ENCODE peak calls at places on chromosome 12, in ten cellular contexts. T, Z, H, I, B, X, Y, M, D and Q are unnamed samples. For H3K9me3, the result is how much of the 10 kb centered on the place peaks cover.

GRCh38 chr12:68568878-68569569 is 41.7 kb upstream of the RAP1B start:
- DNase-seq in H (no peak), M (no peak), I (no peak), T (peak), Z (no peak), B (no peak), Y (no peak), X (no peak), D (no peak), Q (no peak)

GRCh38 chr12:92597997-92598396 is 104.8 kb upstream of the PLEKHG7 start:
- DNase-seq in D (no peak), X (peak), T (no peak), Z (no peak), Y (no peak), H (no peak), M (no peak), I (no peak), B (no peak), Q (no peak)

GRCh38 chr12:130775953-130776856 is 60.1 kb upstream of the RIMBP2 start:
- DNase-seq in M (peak), T (peak), H (peak), I (peak), D (peak), Z (peak), B (peak), Y (peak), X (peak), Q (peak)

GRCh38 chr12:45089417-45089816 is 38.5 kb upstream of the DBX2 start:
- DNase-seq in H (no peak), X (no peak), T (no peak), I (no peak), B (no peak), M (no peak), Z (peak), D (no peak), Y (no peak), Q (no peak)

GRCh38 chr12:114229150-114229549 is 176.8 kb downstream of the TBX5 start:
- DNase-seq in B (no peak), Y (no peak), D (no peak), X (no peak), M (no peak), Z (no peak), H (no peak), I (no peak), T (no peak), Q (no peak)

GRCh38 chr12:12079291-12079690 is 8.6 kb downstream of the BCL2L14 start:
- DNase-seq in B (no peak), Z (no peak), X (peak), Y (no peak), M (no peak), H (no peak), T (no peak), I (no peak), D (no peak), Q (no peak)

GRCh38 chr12:45732936-45733335 is 3.4 kb downstream of the ARID2 start:
- DNase-seq in M (no peak), B (no peak), D (no peak), T (no peak), Z (no peak), Y (no peak), H (no peak), X (peak), I (no peak), Q (no peak)

GRCh38 chr12:52614381-52615207 is 3.8 kb downstream of the KRT73 start:
- DNase-seq in T (no peak), H (no peak), D (no peak), M (no peak), I (no peak), B (no peak), Z (no peak), X (no peak), Y (no peak), Q (no peak)

GRCh38 chr12:124463341-124463861 is 104.0 kb downstream of the NCOR2 start:
- DNase-seq in B (no peak), Y (no peak), X (no peak), Z (peak), T (no peak), I (no peak), D (no peak), H (peak), M (no peak), Q (peak)

GRCh38 chr12:58034712-58035111 is 93.3 kb downstream of the ATP23 start:
- DNase-seq in T (no peak), Y (no peak), Z (no peak), X (no peak), D (no peak), I (no peak), M (no peak), B (no peak), H (no peak), Q (no peak)

GRCh38 chr12:11553871-11554533 is 95.5 kb upstream of the ETV6 start:
- DNase-seq in H (no peak), M (peak), Y (peak), I (no peak), X (peak), B (peak), D (no peak), T (peak), Z (peak), Q (peak)

GRCh38 chr12:113762155-113762848 is 203.8 kb downstream of the RBM19 start:
- DNase-seq in T (no peak), M (no peak), I (no peak), X (no peak), H (no peak), B (no peak), D (no peak), Y (no peak), Z (peak), Q (no peak)

GRCh38 chr12:11581179-11581755 is 68.2 kb upstream of the ETV6 start:
- DNase-seq in D (peak), Y (peak), M (peak), Z (peak), B (peak), H (no peak), X (peak), I (peak), T (peak), Q (peak)

GRCh38 chr12:68065163-68065562 is 75.9 kb downstream of the IFNG-AS1 start:
- DNase-seq in X (no peak), I (no peak), Z (no peak), M (no peak), D (no peak), T (no peak), H (no peak), B (no peak), Y (no peak), Q (no peak)

GRCh38 chr12:27319848-27320247 is 12.8 kb upstream of the BMAL2 start:
- DNase-seq in H (no peak), M (no peak), T (no peak), X (peak), Y (no peak), D (no peak), Z (no peak), I (no peak), B (no peak), Q (no peak)

GRCh38 chr12:63894132-63894531 is 49.6 kb downstream of the SRGAP1 start:
- DNase-seq in H (no peak), I (no peak), Z (no peak), T (no peak), M (no peak), Y (no peak), X (no peak), D (no peak), B (no peak), Q (no peak)

GRCh38 chr12:27952510-27952909 is 20.0 kb downstream of the PTHLH start:
- DNase-seq in D (no peak), Y (no peak), B (no peak), Z (no peak), M (no peak), T (no peak), X (no peak), H (no peak), I (no peak), Q (no peak)

GRCh38 chr12:22505826-22506225 is 38.5 kb downstream of the C2CD5 start:
- DNase-seq in D (no peak), X (no peak), M (no peak), I (no peak), B (no peak), Z (no peak), Y (no peak), H (no peak), T (no peak), Q (no peak)

GRCh38 chr12:105228494-105228893 is 7.5 kb downstream of the APPL2 start:
- DNase-seq in H (no peak), B (no peak), X (peak), D (no peak), Z (no peak), T (no peak), M (no peak), I (no peak), Y (no peak), Q (no peak)

GRCh38 chr12:112843272-112843671 is 51.7 kb downstream of the RPH3A start:
- DNase-seq in X (no peak), B (no peak), Z (peak), Y (no peak), M (no peak), I (no peak), D (no peak), T (no peak), H (no peak), Q (no peak)

GRCh38 chr12:94488449-94488848 is 28.8 kb upstream of the CEP83 start:
- DNase-seq in B (no peak), M (no peak), T (no peak), Y (no peak), Z (no peak), D (no peak), H (no peak), I (no peak), X (no peak), Q (no peak)

GRCh38 chr12:12723681-12724420 is 6.7 kb downstream of the CDKN1B start:
- DNase-seq in H (peak), M (peak), Z (peak), D (peak), X (peak), T (peak), I (peak), Y (peak), B (no peak), Q (peak)

GRCh38 chr12:113875681-113876080 is 90.4 kb downstream of the RBM19 start:
- DNase-seq in M (no peak), X (no peak), Z (no peak), I (no peak), B (no peak), T (no peak), H (no peak), D (no peak), Y (no peak), Q (no peak)

GRCh38 chr12:8564656-8565055 is 24.0 kb upstream of the CLEC4E start:
- DNase-seq in I (no peak), X (no peak), D (no peak), B (no peak), M (no peak), H (no peak), Z (no peak), Y (no peak), T (no peak), Q (no peak)

GRCh38 chr12:63977441-63977840 is 132.9 kb downstream of the SRGAP1 start:
- DNase-seq in D (no peak), T (no peak), Z (no peak), H (no peak), I (no peak), B (no peak), X (no peak), M (no peak), Y (no peak), Q (no peak)

GRCh38 chr12:58745348-58746125 is 174.8 kb downstream of the LRIG3 start:
- DNase-seq in T (no peak), X (peak), M (no peak), Z (no peak), D (no peak), H (no peak), Y (no peak), I (no peak), B (no peak), Q (no peak)

GRCh38 chr12:25245491-25245890 is 5.2 kb downstream of the KRAS start:
- DNase-seq in Z (no peak), B (no peak), X (no peak), M (no peak), T (no peak), Y (no peak), I (no peak), H (no peak), D (no peak), Q (no peak)

GRCh38 chr12:25248732-25249131 is 2.0 kb downstream of the KRAS start:
- DNase-seq in M (no peak), H (no peak), X (no peak), B (no peak), Y (no peak), T (no peak), D (no peak), Z (no peak), I (no peak), Q (no peak)

GRCh38 chr12:25241171-25242020 is 9.3 kb downstream of the KRAS start:
- DNase-seq in X (peak), Y (no peak), Z (peak), M (no peak), D (peak), B (no peak), H (no peak), I (no peak), T (no peak), Q (no peak)

GRCh38 chr12:25248137-25248536 is 2.6 kb downstream of the KRAS start:
- DNase-seq in D (no peak), T (no peak), M (no peak), I (no peak), B (no peak), Y (no peak), H (no peak), Z (no peak), X (no peak), Q (no peak)

GRCh38 chr12:25242981-25243764 is 7.6 kb downstream of the KRAS start:
- DNase-seq in D (no peak), X (peak), I (no peak), H (no peak), Y (no peak), B (no peak), T (peak), M (no peak), Z (no peak), Q (no peak)
- H3K9me3 ChIP-seq in D (under half), X (under half), I (under half), H (under half), Y (under half), B (under half), T (under half), M (under half), Z (under half), Q (under half)

GRCh38 chr12:34591966-34592365 is 569.7 kb downstream of the ALG10 start:
- DNase-seq in H (no peak), Y (no peak), M (no peak), I (no peak), D (no peak), T (no peak), Z (no peak), B (no peak), X (no peak), Q (no peak)
- H3K9me3 ChIP-seq in H (under half), Y (half or more), M (under half), I (under half), D (under half), T (half or more), Z (half or more), B (under half), X (under half), Q (half or more)

GRCh38 chr12:38142974-38143373 is 173.6 kb upstream of the ALG10B start:
- DNase-seq in D (no peak), Y (no peak), X (no peak), H (no peak), T (no peak), I (no peak), Z (no peak), B (no peak), M (peak), Q (no peak)

GRCh38 chr12:38144049-38144448 is 172.5 kb upstream of the ALG10B start:
- DNase-seq in H (no peak), I (no peak), X (no peak), Z (no peak), T (no peak), B (no peak), M (peak), D (no peak), Y (no peak), Q (no peak)

GRCh38 chr12:38139456-38139855 is 177.1 kb upstream of the ALG10B start:
- DNase-seq in B (no peak), Y (no peak), M (peak), I (no peak), T (no peak), X (no peak), H (no peak), Z (no peak), D (no peak), Q (no peak)

GRCh38 chr12:38141239-38141638 is 175.3 kb upstream of the ALG10B start:
- DNase-seq in I (no peak), X (no peak), T (no peak), H (no peak), Z (no peak), D (no peak), B (no peak), Y (no peak), M (peak), Q (no peak)

GRCh38 chr12:38141861-38142260 is 174.7 kb upstream of the ALG10B start:
- DNase-seq in H (no peak), X (no peak), B (no peak), I (no peak), M (peak), Z (no peak), Y (no peak), D (no peak), T (no peak), Q (no peak)
- H3K9me3 ChIP-seq in H (under half), X (under half), B (under half), I (under half), M (under half), Z (under half), Y (under half), D (under half), T (under half), Q (under half)

GRCh38 chr12:132272706-132273105 is 56.7 kb downstream of the GALNT9 start:
- DNase-seq in B (no peak), X (no peak), Z (no peak), I (no peak), H (no peak), Y (no peak), T (no peak), D (no peak), M (no peak), Q (no peak)

GRCh38 chr12:132269266-132269968 is 60.0 kb downstream of the GALNT9 start:
- DNase-seq in X (no peak), I (no peak), M (no peak), Z (no peak), D (no peak), B (no peak), Y (no peak), H (no peak), T (no peak), Q (no peak)

GRCh38 chr12:132271755-132272092 is 57.7 kb downstream of the GALNT9 start:
- DNase-seq in Z (no peak), X (no peak), M (no peak), D (no peak), B (no peak), Y (no peak), H (no peak), I (no peak), T (no peak), Q (no peak)

GRCh38 chr12:132270516-132270915 is 58.9 kb downstream of the GALNT9 start:
- DNase-seq in Y (no peak), I (no peak), M (no peak), H (no peak), D (no peak), B (no peak), T (no peak), X (no peak), Z (no peak), Q (no peak)

GRCh38 chr12:132270969-132271754 is 58.2 kb downstream of the GALNT9 start:
- DNase-seq in B (no peak), D (no peak), Y (no peak), I (no peak), Z (no peak), M (no peak), T (no peak), H (no peak), X (no peak), Q (no peak)
- H3K9me3 ChIP-seq in B (under half), D (under half), Y (under half), I (under half), Z (under half), M (under half), T (under half), H (under half), X (under half), Q (under half)

GRCh38 chr12:89890191-89890590 is 181.6 kb upstream of the ATP2B1 start:
- DNase-seq in H (no peak), X (no peak), Y (no peak), M (no peak), I (no peak), B (no peak), Z (no peak), T (no peak), D (no peak), Q (no peak)
- H3K9me3 ChIP-seq in H (under half), X (under half), Y (under half), M (under half), I (under half), B (under half), Z (under half), T (under half), D (under half), Q (under half)

GRCh38 chr12:34597548-34598351 is 575.5 kb downstream of the ALG10 start:
- DNase-seq in X (no peak), T (peak), H (peak), I (no peak), M (no peak), Z (no peak), Y (no peak), D (no peak), B (no peak), Q (peak)

GRCh38 chr12:34599530-34600513 is 577.5 kb downstream of the ALG10 start:
- DNase-seq in M (no peak), I (no peak), B (no peak), Y (no peak), X (no peak), D (no peak), Z (no peak), T (no peak), H (peak), Q (no peak)

GRCh38 chr12:34598851-34599529 is 576.7 kb downstream of the ALG10 start:
- DNase-seq in Y (no peak), I (no peak), H (peak), T (no peak), X (no peak), D (no peak), M (no peak), B (no peak), Z (no peak), Q (no peak)

GRCh38 chr12:34595749-34596733 is 573.7 kb downstream of the ALG10 start:
- DNase-seq in B (no peak), X (no peak), Y (no peak), T (peak), I (no peak), M (peak), D (no peak), Z (no peak), H (peak), Q (no peak)

DNA sequence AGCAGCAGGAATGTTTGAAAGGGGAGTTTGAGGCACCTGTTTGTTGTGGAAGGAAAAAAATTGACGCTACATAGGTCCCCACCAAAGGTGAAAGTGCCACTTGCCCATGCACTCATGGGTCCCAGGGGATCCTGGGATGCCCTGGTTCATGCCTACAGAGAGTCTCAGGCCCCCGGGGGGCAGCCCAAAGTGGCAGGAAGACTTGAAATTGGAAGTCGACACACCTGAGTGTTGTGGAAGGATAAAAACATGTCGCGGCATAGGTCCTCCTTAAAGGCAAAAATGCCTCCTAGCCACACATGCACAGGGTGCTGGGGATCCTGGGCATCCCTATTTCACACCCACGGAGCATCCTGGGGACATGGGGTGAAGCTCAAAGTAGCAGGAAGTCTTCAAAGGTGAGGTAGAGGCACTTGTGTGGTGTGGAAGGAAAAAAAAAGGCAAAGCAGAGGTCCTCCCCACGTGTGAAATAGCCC is 576.1 kb downstream of the ALG10 start:
- DNase-seq in H (no peak), D (no peak), M (no peak), X (no peak), B (no peak), I (no peak), Y (no peak), T (no peak), Z (no peak), Q (no peak)
- H3K9me3 ChIP-seq in H (under half), D (under half), M (under half), X (under half), B (half or more), I (under half), Y (half or more), T (half or more), Z (under half), Q (under half)

GRCh38 chr12:48472259-48472658 is at the start of gene ANP32D:
- DNase-seq in B (no peak), T (no peak), M (no peak), I (no peak), D (no peak), H (no peak), Z (no peak), X (no peak), Y (no peak), Q (no peak)

DNA sequence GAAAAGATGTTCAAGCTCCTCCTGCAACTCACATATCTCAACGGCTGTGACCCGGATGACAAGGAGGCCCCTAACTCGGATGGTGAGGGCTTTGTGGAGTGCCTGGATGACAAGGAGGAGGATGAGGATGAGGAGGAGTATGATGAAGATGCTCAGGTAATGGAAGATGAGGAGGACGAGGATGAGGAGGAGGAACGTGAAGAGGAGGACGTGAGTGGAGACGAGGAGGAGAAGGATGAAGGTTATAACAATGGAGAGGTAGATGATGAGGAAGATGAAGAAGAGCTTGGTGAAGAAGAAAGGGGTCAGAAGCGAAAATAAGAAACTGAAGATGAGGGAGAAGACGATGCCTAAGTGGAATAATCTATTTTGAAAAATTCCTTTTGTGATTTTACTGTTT is 702 bp downstream of the ANP32D start:
- DNase-seq in X (no peak), Z (no peak), T (no peak), D (no peak), B (no peak), Y (no peak), M (no peak), H (no peak), I (no peak), Q (no peak)
- H3K9me3 ChIP-seq in X (under half), Z (under half), T (under half), D (under half), B (under half), Y (under half), M (under half), H (under half), I (under half), Q (under half)

GRCh38 chr12:34352098-34352497 is 329.8 kb downstream of the ALG10 start:
- DNase-seq in T (no peak), I (no peak), Z (no peak), Y (no peak), D (no peak), M (no peak), X (no peak), H (no peak), B (no peak), Q (no peak)
- H3K9me3 ChIP-seq in T (under half), I (under half), Z (under half), Y (under half), D (under half), M (under half), X (under half), H (under half), B (half or more), Q (under half)

GRCh38 chr12:132998742-132999141 is 12.6 kb downstream of the ZNF26 start:
- DNase-seq in D (no peak), H (no peak), X (no peak), Y (no peak), M (no peak), Z (no peak), T (no peak), I (no peak), B (no peak), Q (no peak)
- H3K9me3 ChIP-seq in D (half or more), H (under half), X (under half), Y (half or more), M (under half), Z (under half), T (half or more), I (half or more), B (half or more), Q (half or more)